ENCODE peak calls at places on chromosomes 12 and 14, in six cellular contexts. One of them, this sample, is unnamed.

GRCh38 chr12:6735448-6736191 is 11.8 kb downstream of the COPS7A start:
- DNase-seq in transverse colon: peak
- DNase-seq in tibial nerve: peak
- DNase-seq in heart left ventricle: peak
- DNase-seq in IMR-90: peak
- DNase-seq in uterus: peak
- DNase-seq in this sample: peak

GRCh38 chr14:88297306-88297705 is 25.8 kb downstream of the KCNK10 start:
- DNase-seq in IMR-90: no peak
- DNase-seq in uterus: no peak
- DNase-seq in heart left ventricle: no peak
- DNase-seq in tibial nerve: no peak
- DNase-seq in transverse colon: no peak
- DNase-seq in this sample: no peak

GRCh38 chr14:74618078-74618952 is 6.3 kb upstream of the LTBP2 start:
- DNase-seq in transverse colon: peak
- DNase-seq in tibial nerve: no peak
- DNase-seq in IMR-90: peak
- DNase-seq in heart left ventricle: no peak
- DNase-seq in uterus: no peak
- DNase-seq in this sample: peak

GRCh38 chr12:116319851-116320621 is 42.5 kb upstream of the MED13L start:
- DNase-seq in heart left ventricle: no peak
- DNase-seq in IMR-90: peak
- DNase-seq in tibial nerve: no peak
- DNase-seq in transverse colon: peak
- DNase-seq in uterus: peak
- DNase-seq in this sample: peak

GRCh38 chr12:54251667-54252284 is 28.1 kb downstream of the CBX5 start:
- DNase-seq in IMR-90: peak
- DNase-seq in heart left ventricle: no peak
- DNase-seq in transverse colon: no peak
- DNase-seq in uterus: no peak
- DNase-seq in tibial nerve: no peak
- DNase-seq in this sample: peak

GRCh38 chr12:76422878-76423438 is 74.7 kb upstream of the BBS10 start:
- DNase-seq in IMR-90: peak
- DNase-seq in tibial nerve: no peak
- DNase-seq in uterus: no peak
- DNase-seq in transverse colon: no peak
- DNase-seq in heart left ventricle: no peak
- DNase-seq in this sample: peak

GRCh38 chr14:102539544-102540309 is 30.2 kb upstream of the ANKRD9 start:
- DNase-seq in tibial nerve: no peak
- DNase-seq in heart left ventricle: peak
- DNase-seq in transverse colon: no peak
- DNase-seq in IMR-90: peak
- DNase-seq in uterus: no peak
- DNase-seq in this sample: no peak

GRCh38 chr12:110582286-110583136 is 607 bp downstream of the PPTC7 start:
- DNase-seq in uterus: peak
- DNase-seq in transverse colon: peak
- DNase-seq in IMR-90: peak
- DNase-seq in tibial nerve: peak
- DNase-seq in heart left ventricle: peak
- DNase-seq in this sample: peak

GRCh38 chr14:61103541-61104339 is 122.7 kb downstream of the SLC38A6 start:
- DNase-seq in heart left ventricle: no peak
- DNase-seq in transverse colon: peak
- DNase-seq in uterus: peak
- DNase-seq in IMR-90: peak
- DNase-seq in tibial nerve: no peak
- DNase-seq in this sample: peak

GRCh38 chr12:25827747-25828146 is 130.7 kb upstream of the RASSF8 start:
- DNase-seq in transverse colon: no peak
- DNase-seq in tibial nerve: no peak
- DNase-seq in IMR-90: peak
- DNase-seq in heart left ventricle: no peak
- DNase-seq in uterus: no peak
- DNase-seq in this sample: no peak

GRCh38 chr12:116068371-116068770 is 209.1 kb downstream of the MED13L start:
- DNase-seq in uterus: no peak
- DNase-seq in IMR-90: no peak
- DNase-seq in tibial nerve: no peak
- DNase-seq in transverse colon: no peak
- DNase-seq in heart left ventricle: no peak
- DNase-seq in this sample: no peak

GRCh38 chr14:68739701-68740100 is 53.2 kb downstream of the ZFP36L1 start:
- DNase-seq in transverse colon: no peak
- DNase-seq in tibial nerve: no peak
- DNase-seq in IMR-90: no peak
- DNase-seq in uterus: no peak
- DNase-seq in heart left ventricle: no peak
- DNase-seq in this sample: no peak

GRCh38 chr12:132217800-132218518 is 73.7 kb downstream of the NOC4L start:
- DNase-seq in transverse colon: no peak
- DNase-seq in heart left ventricle: no peak
- DNase-seq in tibial nerve: no peak
- DNase-seq in uterus: no peak
- DNase-seq in IMR-90: no peak
- DNase-seq in this sample: no peak

GRCh38 chr12:100733817-100734593 is 60.6 kb upstream of the ANO4 start:
- DNase-seq in uterus: no peak
- DNase-seq in heart left ventricle: no peak
- DNase-seq in transverse colon: no peak
- DNase-seq in IMR-90: peak
- DNase-seq in tibial nerve: no peak
- DNase-seq in this sample: no peak

GRCh38 chr14:68384335-68384734 is 408.5 kb downstream of the ZFP36L1 start:
- DNase-seq in transverse colon: peak
- DNase-seq in tibial nerve: no peak
- DNase-seq in heart left ventricle: no peak
- DNase-seq in uterus: no peak
- DNase-seq in IMR-90: no peak
- DNase-seq in this sample: no peak

GRCh38 chr12:111991946-111992345 is 21.0 kb downstream of the TMEM116 start:
- DNase-seq in IMR-90: peak
- DNase-seq in transverse colon: no peak
- DNase-seq in heart left ventricle: no peak
- DNase-seq in uterus: no peak
- DNase-seq in tibial nerve: no peak
- DNase-seq in this sample: no peak

GRCh38 chr14:71117839-71118743 is 210.8 kb downstream of the PCNX1 start:
- DNase-seq in uterus: no peak
- DNase-seq in IMR-90: peak
- DNase-seq in heart left ventricle: no peak
- DNase-seq in tibial nerve: no peak
- DNase-seq in transverse colon: peak
- DNase-seq in this sample: peak

GRCh38 chr14:77615231-77616132 is 955 bp downstream of the SPTLC2 start:
- DNase-seq in IMR-90: peak
- DNase-seq in heart left ventricle: no peak
- DNase-seq in tibial nerve: no peak
- DNase-seq in transverse colon: peak
- DNase-seq in uterus: no peak
- DNase-seq in this sample: no peak

GRCh38 chr14:89836830-89837469 is 117.6 kb downstream of the EFCAB11 start:
- DNase-seq in uterus: no peak
- DNase-seq in heart left ventricle: no peak
- DNase-seq in tibial nerve: no peak
- DNase-seq in transverse colon: no peak
- DNase-seq in IMR-90: no peak
- DNase-seq in this sample: no peak

GRCh38 chr12:102478416-102479098 is 1.8 kb downstream of the IGF1 start:
- DNase-seq in tibial nerve: no peak
- DNase-seq in uterus: no peak
- DNase-seq in heart left ventricle: no peak
- DNase-seq in transverse colon: peak
- DNase-seq in IMR-90: no peak
- DNase-seq in this sample: no peak

GRCh38 chr14:72888636-72889201 is 5.2 kb downstream of the DPF3 start:
- DNase-seq in uterus: no peak
- DNase-seq in transverse colon: no peak
- DNase-seq in heart left ventricle: no peak
- DNase-seq in IMR-90: peak
- DNase-seq in tibial nerve: no peak
- DNase-seq in this sample: no peak

GRCh38 chr12:10406725-10407124 is 2.8 kb downstream of the KLRC4 start:
- DNase-seq in IMR-90: no peak
- DNase-seq in transverse colon: no peak
- DNase-seq in tibial nerve: no peak
- DNase-seq in uterus: no peak
- DNase-seq in heart left ventricle: no peak
- DNase-seq in this sample: no peak

GRCh38 chr14:91127411-91127810 is 13.5 kb downstream of the DGLUCY start:
- DNase-seq in heart left ventricle: peak
- DNase-seq in tibial nerve: no peak
- DNase-seq in uterus: no peak
- DNase-seq in IMR-90: no peak
- DNase-seq in transverse colon: peak
- DNase-seq in this sample: no peak

GRCh38 chr12:122354958-122355641 is 67.4 kb downstream of the CLIP1 start:
- DNase-seq in transverse colon: no peak
- DNase-seq in heart left ventricle: no peak
- DNase-seq in IMR-90: no peak
- DNase-seq in uterus: no peak
- DNase-seq in tibial nerve: no peak
- DNase-seq in this sample: no peak

GRCh38 chr12:100156731-100157426 is 14.2 kb upstream of the BLTP3B start:
- DNase-seq in uterus: no peak
- DNase-seq in heart left ventricle: no peak
- DNase-seq in tibial nerve: no peak
- DNase-seq in IMR-90: no peak
- DNase-seq in transverse colon: no peak
- DNase-seq in this sample: no peak

GRCh38 chr12:89476232-89476631 is 48.4 kb downstream of the GALNT4 start:
- DNase-seq in IMR-90: no peak
- DNase-seq in tibial nerve: no peak
- DNase-seq in heart left ventricle: no peak
- DNase-seq in uterus: no peak
- DNase-seq in transverse colon: no peak
- DNase-seq in this sample: no peak

GRCh38 chr12:74401966-74402365 is 135.7 kb upstream of the ATXN7L3B start:
- DNase-seq in heart left ventricle: no peak
- DNase-seq in IMR-90: no peak
- DNase-seq in tibial nerve: no peak
- DNase-seq in transverse colon: no peak
- DNase-seq in uterus: no peak
- DNase-seq in this sample: no peak

GRCh38 chr12:63989301-63989845 is 144.9 kb downstream of the SRGAP1 start:
- DNase-seq in IMR-90: peak
- DNase-seq in transverse colon: no peak
- DNase-seq in heart left ventricle: no peak
- DNase-seq in uterus: no peak
- DNase-seq in tibial nerve: no peak
- DNase-seq in this sample: no peak

GRCh38 chr12:56634242-56634836 is 4.2 kb upstream of the BAZ2A start:
- DNase-seq in heart left ventricle: peak
- DNase-seq in tibial nerve: no peak
- DNase-seq in uterus: peak
- DNase-seq in transverse colon: peak
- DNase-seq in IMR-90: no peak
- DNase-seq in this sample: no peak
- TF ChIP-seq POLR2A in heart left ventricle: no peak
- TF ChIP-seq POLR2A in tibial nerve: no peak
- TF ChIP-seq POLR2A in uterus: peak
- TF ChIP-seq POLR2A in transverse colon: peak
- TF ChIP-seq POLR2A in IMR-90: no peak
- TF ChIP-seq POLR2A in this sample: no peak

GRCh38 chr12:9127484-9127883 is 11.8 kb upstream of the A2M start:
- DNase-seq in IMR-90: no peak
- DNase-seq in transverse colon: no peak
- DNase-seq in tibial nerve: no peak
- DNase-seq in uterus: no peak
- DNase-seq in heart left ventricle: no peak
- DNase-seq in this sample: no peak
- TF ChIP-seq POLR2A in IMR-90: no peak
- TF ChIP-seq POLR2A in transverse colon: no peak
- TF ChIP-seq POLR2A in tibial nerve: no peak
- TF ChIP-seq POLR2A in uterus: no peak
- TF ChIP-seq POLR2A in heart left ventricle: no peak
- TF ChIP-seq POLR2A in this sample: no peak

DNA sequence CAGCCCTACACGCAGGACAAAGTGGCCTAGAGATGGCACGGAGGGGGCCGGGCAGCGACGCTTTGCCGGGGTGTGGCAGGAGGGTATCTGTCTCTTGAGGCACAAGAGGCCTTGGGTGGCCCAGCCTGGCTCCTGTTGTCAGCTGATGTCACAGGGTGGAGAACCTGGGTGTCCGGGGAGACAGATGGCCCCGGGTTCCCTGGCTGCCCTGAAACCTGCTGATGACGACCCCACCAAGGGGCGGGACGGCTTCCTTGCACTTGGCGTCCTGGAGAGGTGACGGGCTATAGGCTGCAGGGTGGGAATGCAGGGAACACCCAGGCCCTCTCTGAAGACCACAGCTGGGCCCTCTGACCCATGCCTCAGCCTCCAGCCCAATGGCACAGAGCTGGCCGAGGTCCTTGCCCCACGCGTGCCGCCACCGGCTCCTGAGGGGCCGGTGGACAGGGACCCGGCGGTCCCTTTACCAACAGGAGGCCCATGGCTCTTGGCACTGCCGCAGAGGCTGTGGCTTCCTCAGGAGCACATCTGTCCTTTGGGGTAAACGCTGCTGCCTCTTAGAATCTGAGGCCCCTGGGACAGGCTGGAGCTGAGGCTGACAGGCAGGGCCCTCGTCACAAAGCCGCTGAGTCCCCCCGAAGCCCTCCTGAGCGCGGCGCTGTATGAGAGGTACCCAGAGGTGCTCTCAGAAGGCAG is 16.4 kb downstream of the TRMT61A start:
- DNase-seq in heart left ventricle: peak
- DNase-seq in IMR-90: no peak
- DNase-seq in tibial nerve: no peak
- DNase-seq in transverse colon: no peak
- DNase-seq in uterus: no peak
- DNase-seq in this sample: no peak
- TF ChIP-seq POLR2A in heart left ventricle: no peak
- TF ChIP-seq POLR2A in IMR-90: no peak
- TF ChIP-seq POLR2A in tibial nerve: no peak
- TF ChIP-seq POLR2A in transverse colon: no peak
- TF ChIP-seq POLR2A in uterus: no peak
- TF ChIP-seq POLR2A in this sample: no peak

GRCh38 chr12:80862606-80863005 is 75.1 kb downstream of the LIN7A start:
- DNase-seq in uterus: no peak
- DNase-seq in tibial nerve: no peak
- DNase-seq in transverse colon: no peak
- DNase-seq in heart left ventricle: no peak
- DNase-seq in IMR-90: peak
- DNase-seq in this sample: no peak

GRCh38 chr12:80860206-80860605 is 77.5 kb downstream of the LIN7A start:
- DNase-seq in transverse colon: no peak
- DNase-seq in heart left ventricle: no peak
- DNase-seq in tibial nerve: no peak
- DNase-seq in uterus: no peak
- DNase-seq in IMR-90: no peak
- DNase-seq in this sample: no peak

GRCh38 chr12:80858356-80858755 is 79.4 kb downstream of the LIN7A start:
- DNase-seq in uterus: no peak
- DNase-seq in heart left ventricle: no peak
- DNase-seq in IMR-90: no peak
- DNase-seq in tibial nerve: no peak
- DNase-seq in transverse colon: no peak
- DNase-seq in this sample: no peak

GRCh38 chr12:80861636-80862378 is 75.9 kb downstream of the LIN7A start:
- DNase-seq in tibial nerve: no peak
- DNase-seq in heart left ventricle: no peak
- DNase-seq in uterus: no peak
- DNase-seq in transverse colon: no peak
- DNase-seq in IMR-90: peak
- DNase-seq in this sample: no peak

GRCh38 chr12:80860928-80861327 is 76.8 kb downstream of the LIN7A start:
- DNase-seq in uterus: no peak
- DNase-seq in IMR-90: no peak
- DNase-seq in transverse colon: no peak
- DNase-seq in tibial nerve: no peak
- DNase-seq in heart left ventricle: no peak
- DNase-seq in this sample: no peak
- TF ChIP-seq POLR2A in uterus: no peak
- TF ChIP-seq POLR2A in IMR-90: no peak
- TF ChIP-seq POLR2A in transverse colon: no peak
- TF ChIP-seq POLR2A in tibial nerve: no peak
- TF ChIP-seq POLR2A in heart left ventricle: no peak
- TF ChIP-seq POLR2A in this sample: no peak